ENCODE peak calls at places on chromosomes 12 and 14, in five cellular contexts. One of them, this sample, is unnamed.

GRCh38 chr14:32408018-32408417 is 78.9 kb downstream of the AKAP6 start:
- DNase-seq in SK-N-SH: no peak
- DNase-seq in HepG2: no peak
- DNase-seq in A549: no peak
- DNase-seq in HCT116: no peak
- DNase-seq in this sample: no peak

GRCh38 chr14:69886843-69887242 is 7.6 kb downstream of the SMOC1 start:
- DNase-seq in SK-N-SH: no peak
- DNase-seq in HepG2: no peak
- DNase-seq in A549: no peak
- DNase-seq in HCT116: no peak
- DNase-seq in this sample: no peak

GRCh38 chr14:81432171-81432570 is 32.0 kb upstream of the STON2 start:
- DNase-seq in SK-N-SH: no peak
- DNase-seq in HepG2: no peak
- DNase-seq in A549: no peak
- DNase-seq in HCT116: no peak
- DNase-seq in this sample: no peak

GRCh38 chr14:76647699-76648298 is 113.5 kb upstream of the VASH1 start:
- DNase-seq in SK-N-SH: peak
- DNase-seq in HepG2: peak
- DNase-seq in A549: peak
- DNase-seq in HCT116: peak
- DNase-seq in this sample: peak

GRCh38 chr14:104965561-104966231 is 12.5 kb downstream of the AHNAK2 start:
- DNase-seq in SK-N-SH: no peak
- DNase-seq in HepG2: no peak
- DNase-seq in A549: no peak
- DNase-seq in HCT116: no peak
- DNase-seq in this sample: no peak

GRCh38 chr14:92690171-92691011 is 58.0 kb downstream of the LGMN start:
- DNase-seq in SK-N-SH: peak
- DNase-seq in HepG2: peak
- DNase-seq in A549: peak
- DNase-seq in HCT116: peak
- DNase-seq in this sample: no peak

GRCh38 chr12:57836442-57837375 is 9.8 kb downstream of the CTDSP2 start:
- DNase-seq in SK-N-SH: no peak
- DNase-seq in HepG2: no peak
- DNase-seq in A549: no peak
- DNase-seq in HCT116: no peak
- DNase-seq in this sample: no peak

GRCh38 chr12:120961604-120962486 is 16.5 kb upstream of the HNF1A start:
- DNase-seq in SK-N-SH: no peak
- DNase-seq in HepG2: no peak
- DNase-seq in A549: peak
- DNase-seq in HCT116: no peak
- DNase-seq in this sample: no peak

GRCh38 chr12:26460361-26460760 is 265.0 kb downstream of the SSPN start:
- DNase-seq in SK-N-SH: no peak
- DNase-seq in HepG2: no peak
- DNase-seq in A549: no peak
- DNase-seq in HCT116: no peak
- DNase-seq in this sample: no peak

GRCh38 chr12:47807338-47807737 is 12.4 kb downstream of the HDAC7 start:
- DNase-seq in SK-N-SH: no peak
- DNase-seq in HepG2: no peak
- DNase-seq in A549: no peak
- DNase-seq in HCT116: no peak
- DNase-seq in this sample: no peak
- H3K27ac ChIP-seq in SK-N-SH: no peak
- H3K27ac ChIP-seq in HepG2: no peak
- H3K27ac ChIP-seq in A549: no peak
- H3K27ac ChIP-seq in HCT116: no peak
- H3K27ac ChIP-seq in this sample: no peak

DNA sequence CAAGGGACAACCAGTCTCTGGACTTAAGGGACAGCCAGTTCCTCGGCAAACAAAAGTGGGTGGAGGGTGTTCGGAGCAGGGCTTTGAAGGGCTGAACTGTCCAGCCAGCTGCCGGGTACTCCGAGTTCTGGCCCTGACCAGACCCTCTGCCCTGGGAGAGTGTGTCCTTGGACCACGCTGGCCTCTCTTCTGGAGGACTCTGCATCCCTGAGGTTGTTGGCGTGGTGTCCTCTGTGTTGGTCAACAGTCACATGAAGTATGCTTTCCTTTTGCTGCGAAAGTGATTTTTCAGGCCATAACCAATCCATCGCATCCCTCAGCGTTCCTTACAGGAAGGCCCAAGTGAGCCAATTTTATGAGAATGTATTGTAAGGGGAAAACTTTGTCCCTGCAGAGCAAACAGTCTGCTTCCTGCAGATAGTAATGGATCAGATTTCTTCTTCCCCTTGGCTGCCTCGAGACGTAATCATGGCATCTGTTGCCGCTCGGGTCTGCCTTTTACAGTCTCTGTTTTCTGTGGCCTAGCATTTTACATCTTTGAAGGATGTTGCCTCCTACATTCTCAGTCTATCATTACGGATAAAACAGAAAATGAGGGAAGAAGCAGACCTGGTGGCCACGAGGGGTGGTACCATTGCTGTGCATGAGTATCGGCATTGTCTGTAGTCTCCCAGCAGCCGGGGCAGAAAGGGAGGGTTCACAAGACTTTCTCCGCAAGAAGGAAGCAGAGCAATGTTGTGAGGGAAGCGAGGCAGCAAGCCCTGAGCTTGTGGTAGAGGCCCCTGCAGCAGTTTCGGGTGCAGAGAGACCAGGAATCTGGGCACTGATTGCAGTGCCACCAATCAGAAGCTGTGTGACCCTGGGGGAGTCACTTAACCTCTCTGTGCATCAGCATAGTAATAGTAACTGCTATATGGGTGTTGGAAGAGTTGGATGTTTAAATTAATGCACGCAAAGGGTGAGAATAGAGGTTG is 47.4 kb downstream of the SMIM41 start:
- DNase-seq in SK-N-SH: peak
- DNase-seq in HepG2: no peak
- DNase-seq in A549: no peak
- DNase-seq in HCT116: no peak
- DNase-seq in this sample: no peak
- TF ChIP-seq REST in SK-N-SH: no peak
- TF ChIP-seq REST in HepG2: no peak
- TF ChIP-seq REST in A549: no peak
- TF ChIP-seq REST in HCT116: no peak
- TF ChIP-seq REST in this sample: no peak

DNA sequence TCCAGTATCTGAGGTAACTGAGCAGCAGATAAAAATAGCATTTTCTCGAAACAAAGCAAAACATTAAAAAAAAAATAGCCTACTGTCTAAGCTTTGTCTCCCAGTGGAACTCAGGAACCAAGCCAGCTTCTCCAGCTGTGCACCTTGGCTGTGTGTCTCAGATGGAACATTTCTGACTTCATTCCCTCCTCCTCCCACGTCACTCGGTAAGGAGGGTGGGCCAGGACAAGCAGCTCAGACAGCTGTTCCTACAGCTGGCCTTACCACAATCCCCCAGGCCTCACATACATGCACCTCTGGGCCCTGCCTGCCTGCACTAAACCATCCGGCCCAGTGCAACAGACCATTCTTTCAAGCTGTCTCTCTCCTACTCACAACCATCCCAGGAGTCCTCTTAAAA is 249.7 kb downstream of the DAD1 start:
- DNase-seq in SK-N-SH: no peak
- DNase-seq in HepG2: no peak
- DNase-seq in A549: no peak
- DNase-seq in HCT116: no peak
- DNase-seq in this sample: no peak
- H3K27ac ChIP-seq in SK-N-SH: no peak
- H3K27ac ChIP-seq in HepG2: no peak
- H3K27ac ChIP-seq in A549: no peak
- H3K27ac ChIP-seq in HCT116: no peak
- H3K27ac ChIP-seq in this sample: no peak

DNA sequence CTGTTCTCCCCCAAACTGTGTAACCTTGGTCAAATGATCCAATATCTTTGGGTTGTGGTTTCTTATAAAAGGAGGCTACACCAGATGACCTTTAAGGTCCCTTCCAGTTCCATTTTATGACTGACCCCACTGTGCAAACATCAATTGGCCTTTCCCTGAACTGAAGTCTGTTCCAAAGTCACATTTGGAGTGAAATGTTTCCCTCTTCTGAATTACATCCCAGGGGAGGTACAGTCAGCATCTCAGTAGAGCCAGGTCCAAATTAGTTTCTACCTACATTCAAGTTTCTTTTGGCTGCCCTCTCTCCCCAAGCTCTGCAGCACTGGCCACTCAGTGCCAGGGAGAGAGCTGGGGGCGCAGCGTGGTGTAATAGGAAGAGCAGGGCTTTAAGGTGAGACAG is 34.4 kb downstream of the LIMA1 start:
- DNase-seq in SK-N-SH: no peak
- DNase-seq in HepG2: no peak
- DNase-seq in A549: no peak
- DNase-seq in HCT116: no peak
- DNase-seq in this sample: no peak
- TF ChIP-seq REST in SK-N-SH: no peak
- TF ChIP-seq REST in HepG2: no peak
- TF ChIP-seq REST in A549: no peak
- TF ChIP-seq REST in HCT116: no peak
- TF ChIP-seq REST in this sample: no peak

GRCh38 chr12:49577589-49578315 is 9.8 kb upstream of the MCRS1 start:
- DNase-seq in SK-N-SH: no peak
- DNase-seq in HepG2: no peak
- DNase-seq in A549: no peak
- DNase-seq in HCT116: no peak
- DNase-seq in this sample: no peak
- H3K27ac ChIP-seq in SK-N-SH: no peak
- H3K27ac ChIP-seq in HepG2: no peak
- H3K27ac ChIP-seq in A549: no peak
- H3K27ac ChIP-seq in HCT116: no peak
- H3K27ac ChIP-seq in this sample: no peak

GRCh38 chr12:106256524-106256923 is 8.7 kb upstream of the CKAP4 start:
- DNase-seq in SK-N-SH: no peak
- DNase-seq in HepG2: no peak
- DNase-seq in A549: no peak
- DNase-seq in HCT116: no peak
- DNase-seq in this sample: no peak

GRCh38 chr12:106255952-106256351 is 8.1 kb upstream of the CKAP4 start:
- DNase-seq in SK-N-SH: no peak
- DNase-seq in HepG2: no peak
- DNase-seq in A549: no peak
- DNase-seq in HCT116: no peak
- DNase-seq in this sample: no peak

GRCh38 chr12:106252056-106252455 is 4.2 kb upstream of the CKAP4 start:
- DNase-seq in SK-N-SH: no peak
- DNase-seq in HepG2: no peak
- DNase-seq in A549: no peak
- DNase-seq in HCT116: no peak
- DNase-seq in this sample: no peak

GRCh38 chr12:106255493-106255892 is 7.7 kb upstream of the CKAP4 start:
- DNase-seq in SK-N-SH: no peak
- DNase-seq in HepG2: no peak
- DNase-seq in A549: no peak
- DNase-seq in HCT116: no peak
- DNase-seq in this sample: no peak

GRCh38 chr12:106254724-106255123 is 6.9 kb upstream of the CKAP4 start:
- DNase-seq in SK-N-SH: no peak
- DNase-seq in HepG2: no peak
- DNase-seq in A549: no peak
- DNase-seq in HCT116: no peak
- DNase-seq in this sample: no peak
- TF ChIP-seq REST in SK-N-SH: no peak
- TF ChIP-seq REST in HepG2: no peak
- TF ChIP-seq REST in A549: no peak
- TF ChIP-seq REST in HCT116: no peak
- TF ChIP-seq REST in this sample: no peak